ENCODE peak calls at places on chromosomes 13 and 19, in nine cellular contexts. I is HepG2, H is GM23338, M is adrenal gland, L is Panc1, F is MM.1S, W is body of pancreas, T is heart right ventricle, D is neuronal stem cell. Q is an unnamed sample.

GRCh38 chr19:3792114-3792513 is 5.9 kb upstream of the MATK start:
- DNase-seq in W (no peak), T (no peak), F (no peak), H (no peak), L (no peak), D (no peak), I (no peak), M (no peak), Q (no peak)

GRCh38 chr13:64912141-64912540 is 2318.0 kb downstream of the PCDH9 start:
- DNase-seq in I (no peak), D (no peak), H (no peak), L (no peak), M (no peak), F (no peak), T (no peak), W (no peak), Q (no peak)

GRCh38 chr19:35153701-35154534 is 617 bp upstream of the FXYD5 start:
- DNase-seq in H (peak), F (peak), W (no peak), M (no peak), D (no peak), T (no peak), L (no peak), I (no peak), Q (peak)

GRCh38 chr13:112092453-112092852 is 25.5 kb downstream of the SOX1 start:
- DNase-seq in F (no peak), I (no peak), T (no peak), L (no peak), H (no peak), W (no peak), D (no peak), M (no peak), Q (no peak)

GRCh38 chr13:39876258-39876657 is 220.8 kb downstream of the COG6 start:
- DNase-seq in M (no peak), I (no peak), T (no peak), F (no peak), L (no peak), D (no peak), W (no peak), H (no peak), Q (no peak)

GRCh38 chr13:41311607-41312500 is 787 bp downstream of the NAA16 start:
- DNase-seq in W (peak), F (peak), I (peak), M (peak), L (no peak), T (peak), D (peak), H (peak), Q (peak)

GRCh38 chr13:98575009-98575866 is 1.7 kb downstream of the STK24 start:
- DNase-seq in T (no peak), F (peak), L (no peak), I (no peak), W (no peak), M (no peak), D (no peak), H (no peak), Q (no peak)

GRCh38 chr19:17049711-17050280 is 23.2 kb upstream of the CPAMD8 start:
- DNase-seq in D (no peak), H (no peak), F (no peak), T (no peak), W (no peak), L (no peak), M (no peak), I (no peak), Q (no peak)

GRCh38 chr19:21709464-21709863 is 57.9 kb downstream of the ZNF100 start:
- DNase-seq in F (no peak), T (no peak), L (no peak), D (no peak), I (no peak), W (no peak), H (no peak), M (no peak), Q (no peak)

GRCh38 chr13:44755872-44756271 is 179.7 kb upstream of the TSC22D1 start:
- DNase-seq in W (no peak), F (no peak), I (peak), D (no peak), H (no peak), T (no peak), L (no peak), M (no peak), Q (no peak)
- H3K27ac ChIP-seq in W (no peak), F (no peak), I (no peak), D (no peak), H (no peak), T (no peak), L (no peak), M (peak), Q (no peak)

DNA sequence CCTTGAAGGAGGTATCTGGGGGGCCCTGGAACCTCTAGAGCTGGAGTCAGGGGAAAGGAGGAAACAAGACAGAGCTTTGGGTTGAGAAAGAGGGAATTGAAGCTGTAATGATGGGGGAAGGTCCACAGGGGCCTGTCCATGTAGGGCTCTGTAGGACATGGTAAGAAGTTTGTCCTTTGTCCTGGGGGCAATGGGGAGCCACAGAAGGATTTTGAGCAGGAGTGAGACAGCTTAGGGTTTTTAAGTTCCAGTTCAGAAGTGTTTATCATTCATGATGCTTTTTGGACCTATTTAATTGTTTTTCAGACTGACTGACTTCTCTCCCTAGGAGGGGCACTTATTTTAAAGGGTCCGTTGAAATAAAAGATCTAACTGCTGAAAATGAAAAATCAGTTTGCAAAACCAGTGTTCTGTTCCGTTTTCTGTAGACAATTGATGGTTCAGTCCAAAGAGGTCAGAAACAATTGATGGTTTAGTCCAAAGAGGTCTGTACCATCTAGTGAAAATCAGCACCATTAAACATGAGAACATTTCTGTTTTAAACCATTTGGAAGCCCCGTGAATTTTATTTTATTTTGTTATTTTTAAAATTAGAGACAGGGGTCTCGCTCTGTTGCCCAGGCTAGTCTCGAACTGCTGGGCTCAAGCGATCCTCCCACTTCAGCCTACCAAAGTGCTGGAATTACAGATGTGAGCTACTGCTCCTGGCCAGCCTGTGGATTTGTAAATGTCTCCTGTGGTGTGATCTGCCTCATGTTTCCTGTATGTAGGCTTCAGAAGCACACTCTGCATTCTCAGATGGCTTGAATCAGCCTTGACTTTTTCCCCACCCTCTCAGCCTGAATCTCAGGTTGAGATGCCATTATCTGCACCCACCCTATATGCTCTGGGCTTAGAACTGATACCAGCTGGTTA is 8.4 kb downstream of the PLD3 start:
- DNase-seq in H (no peak), L (no peak), I (no peak), F (no peak), D (no peak), T (no peak), W (no peak), M (no peak), Q (no peak)
- H3K4me3 ChIP-seq in H (no peak), L (no peak), I (no peak), F (no peak), D (no peak), T (no peak), W (no peak), M (no peak), Q (no peak)

GRCh38 chr13:94233831-94234230 is 245.7 kb downstream of the DCT start:
- DNase-seq in T (no peak), L (no peak), H (no peak), W (no peak), F (no peak), M (no peak), I (no peak), D (no peak), Q (no peak)

GRCh38 chr13:94232161-94232560 is 247.3 kb downstream of the DCT start:
- DNase-seq in D (no peak), H (no peak), M (peak), W (no peak), L (no peak), I (no peak), F (no peak), T (no peak), Q (no peak)

GRCh38 chr13:94234766-94235165 is 244.7 kb downstream of the DCT start:
- DNase-seq in W (no peak), D (no peak), H (no peak), T (no peak), I (no peak), F (no peak), M (no peak), L (no peak), Q (no peak)

GRCh38 chr13:94232956-94233355 is 246.5 kb downstream of the DCT start:
- DNase-seq in D (no peak), F (no peak), L (no peak), H (no peak), M (no peak), T (no peak), I (no peak), W (no peak), Q (no peak)

DNA sequence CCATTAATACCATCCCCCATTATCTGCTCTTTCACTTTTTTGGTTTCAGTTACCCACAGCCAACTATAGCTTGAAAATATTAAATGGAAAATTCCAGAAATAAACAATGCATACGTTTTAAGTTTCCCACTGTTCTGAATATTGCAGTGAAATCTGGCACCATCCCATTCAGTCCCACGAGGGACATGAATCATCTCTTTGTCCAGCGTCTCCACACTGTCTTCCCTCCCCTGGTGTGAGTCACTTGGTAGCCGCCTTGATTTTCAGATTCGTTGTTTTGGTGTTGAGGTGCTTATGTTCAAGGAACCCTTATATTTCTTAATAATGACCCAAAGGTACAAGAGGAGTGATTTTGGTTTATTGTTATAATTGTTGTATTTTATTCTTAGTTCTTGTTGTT is 246.1 kb downstream of the DCT start:
- DNase-seq in W (peak), M (peak), I (no peak), T (peak), L (peak), F (no peak), H (no peak), D (no peak), Q (no peak)
- H3K27ac ChIP-seq in W (no peak), M (no peak), I (no peak), T (no peak), L (no peak), F (no peak), H (no peak), D (no peak), Q (no peak)

GRCh38 chr13:99895999-99896695 is 75.4 kb downstream of the ZIC5 start:
- DNase-seq in D (peak), H (peak), W (no peak), M (no peak), T (no peak), F (no peak), I (no peak), L (no peak), Q (peak)
- H3K4me3 ChIP-seq in D (no peak), H (peak), W (no peak), M (no peak), T (peak), F (no peak), I (no peak), L (no peak), Q (no peak)

DNA sequence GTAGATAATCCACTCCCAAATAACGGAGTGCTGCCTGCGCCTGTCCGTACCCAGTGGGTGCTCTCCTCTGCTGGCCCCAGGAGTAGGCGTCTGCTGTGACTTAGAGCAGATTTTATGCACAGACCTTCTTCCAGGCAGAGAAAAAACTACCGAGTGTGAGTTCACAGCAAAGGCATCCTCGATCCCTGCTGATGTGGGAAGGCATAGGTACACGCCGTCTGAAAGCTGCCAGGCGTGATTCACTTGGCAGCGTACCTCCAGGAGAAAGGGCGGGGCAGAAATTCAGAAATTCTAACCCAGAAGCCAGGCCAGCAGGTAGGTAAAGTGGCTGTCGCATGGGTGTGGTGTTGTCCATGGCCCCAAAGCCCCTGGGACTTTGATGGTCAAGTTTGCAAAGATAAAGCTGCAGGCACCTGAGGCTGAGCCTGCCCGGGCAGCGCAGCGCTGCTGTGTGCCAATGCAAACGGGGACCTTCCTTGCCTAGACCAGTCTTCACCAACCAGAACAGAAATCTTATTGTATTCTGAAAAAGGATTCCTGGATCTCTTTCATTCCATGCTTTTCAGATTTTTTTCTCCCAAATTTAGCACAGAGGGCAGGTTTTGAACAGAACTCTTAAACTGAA is 36.3 kb downstream of the COL4A2 start:
- DNase-seq in T (no peak), I (no peak), H (no peak), F (no peak), D (no peak), L (no peak), M (no peak), W (no peak), Q (no peak)
- H3K27ac ChIP-seq in T (no peak), I (no peak), H (no peak), F (no peak), D (no peak), L (no peak), M (no peak), W (no peak), Q (no peak)

GRCh38 chr19:40908981-40909380 is 26.9 kb upstream of the CYP2A7 start:
- DNase-seq in F (no peak), H (peak), T (peak), D (no peak), I (no peak), W (no peak), L (no peak), M (no peak), Q (no peak)
- H3K4me3 ChIP-seq in F (no peak), H (peak), T (no peak), D (no peak), I (no peak), W (no peak), L (no peak), M (peak), Q (no peak)

GRCh38 chr19:19443902-19444693 is 38.6 kb downstream of the GATAD2A start:
- DNase-seq in F (no peak), I (no peak), W (no peak), D (no peak), H (no peak), M (no peak), T (no peak), L (no peak), Q (no peak)
- H3K27ac ChIP-seq in F (no peak), I (no peak), W (no peak), D (no peak), H (peak), M (no peak), T (no peak), L (no peak), Q (peak)

GRCh38 chr19:41552558-41552957 is 23.4 kb upstream of the CEACAM21 start:
- DNase-seq in F (peak), W (no peak), H (no peak), D (no peak), L (no peak), I (no peak), T (no peak), M (no peak), Q (no peak)
- H3K4me3 ChIP-seq in F (peak), W (no peak), H (no peak), D (no peak), L (no peak), I (no peak), T (peak), M (no peak), Q (no peak)

DNA sequence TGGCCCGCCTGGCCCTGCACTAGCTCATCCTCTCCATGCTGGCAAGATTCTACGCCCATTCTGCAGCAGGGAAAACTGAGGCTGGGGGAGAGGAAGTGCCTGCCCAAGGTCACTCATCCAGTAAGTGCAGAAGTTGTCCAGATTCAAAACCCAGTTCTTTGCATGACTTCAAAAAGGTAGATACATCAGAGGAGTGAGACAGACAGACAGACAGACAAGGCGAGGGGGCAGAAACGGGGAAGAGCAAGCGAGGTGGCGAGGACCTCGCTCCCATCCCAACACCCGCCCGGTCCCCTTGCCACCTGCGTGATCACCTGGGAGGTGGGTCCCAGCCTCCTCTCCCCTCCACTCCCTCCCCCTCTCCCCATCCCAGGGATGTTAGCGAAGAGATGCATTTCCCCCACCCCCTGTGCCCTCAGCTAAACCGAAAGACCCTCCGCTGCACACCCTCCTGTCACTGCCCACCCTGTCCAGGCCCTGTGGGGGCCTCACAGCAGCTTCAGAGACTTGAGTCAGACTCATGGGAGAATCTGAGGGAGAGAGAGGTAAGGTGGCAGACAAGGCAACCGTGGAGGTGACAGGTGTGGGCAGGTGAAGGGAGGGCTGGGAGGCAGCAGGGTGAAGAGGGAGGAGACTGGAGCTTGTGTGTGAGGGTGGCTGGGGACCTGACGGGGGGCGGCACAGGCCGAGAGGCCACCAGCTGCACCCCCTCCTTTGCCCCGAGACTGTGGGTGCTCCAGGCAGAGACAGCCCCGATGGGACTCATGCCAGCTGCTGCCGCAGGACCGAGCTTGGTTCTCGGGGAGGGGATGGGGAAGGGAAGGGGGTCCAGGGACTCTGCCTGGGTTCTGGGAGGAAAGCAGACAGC is 18.9 kb downstream of the LRRC4B start:
- DNase-seq in T (no peak), H (no peak), L (no peak), M (no peak), F (no peak), W (no peak), I (no peak), D (no peak), Q (peak)
- H3K27ac ChIP-seq in T (no peak), H (no peak), L (no peak), M (peak), F (no peak), W (no peak), I (no peak), D (no peak), Q (no peak)

GRCh38 chr13:35780613-35781012 is 304.1 kb upstream of the MAB21L1 start:
- DNase-seq in T (no peak), D (no peak), H (no peak), M (no peak), W (no peak), L (no peak), I (no peak), F (no peak), Q (no peak)

GRCh38 chr13:35781044-35781443 is 304.6 kb upstream of the MAB21L1 start:
- DNase-seq in F (no peak), M (no peak), L (no peak), I (no peak), H (no peak), D (no peak), W (no peak), T (no peak), Q (no peak)

GRCh38 chr13:35781661-35782060 is 305.2 kb upstream of the MAB21L1 start:
- DNase-seq in T (no peak), F (no peak), I (no peak), M (no peak), H (no peak), W (no peak), D (no peak), L (no peak), Q (no peak)

GRCh38 chr13:35784286-35784951 is 307.9 kb upstream of the MAB21L1 start:
- DNase-seq in F (no peak), M (no peak), W (no peak), H (no peak), T (no peak), I (peak), L (no peak), D (no peak), Q (no peak)

GRCh38 chr13:35782793-35783192 is 306.3 kb upstream of the MAB21L1 start:
- DNase-seq in M (no peak), I (no peak), T (no peak), H (no peak), D (no peak), W (no peak), F (no peak), L (no peak), Q (no peak)
- H3K4me3 ChIP-seq in M (no peak), I (no peak), T (no peak), H (no peak), D (no peak), W (no peak), F (no peak), L (no peak), Q (no peak)